ENCODE peak calls at places on chromosomes 1 and 21, in six cellular contexts. One of them, this sample, is unnamed. For H3K4me1, the result is how much of the 10 kb centered on the place peaks cover.

GRCh38 chr1:196609114-196609737 is 986 bp upstream of the KCNT2 start:
- DNase-seq in CD4-positive, alpha-beta memory T cell: no peak
- DNase-seq in stomach: no peak
- DNase-seq in keratinocyte: no peak
- DNase-seq in hepatocyte: no peak
- DNase-seq in pancreas: no peak
- DNase-seq in this sample: no peak

GRCh38 chr1:168483531-168483930 is 60.3 kb downstream of the XCL2 start:
- DNase-seq in CD4-positive, alpha-beta memory T cell: no peak
- DNase-seq in stomach: no peak
- DNase-seq in keratinocyte: no peak
- DNase-seq in hepatocyte: no peak
- DNase-seq in pancreas: no peak
- DNase-seq in this sample: no peak

GRCh38 chr1:158810311-158810710 is 20.8 kb upstream of the MNDA start:
- DNase-seq in CD4-positive, alpha-beta memory T cell: no peak
- DNase-seq in stomach: no peak
- DNase-seq in keratinocyte: no peak
- DNase-seq in hepatocyte: no peak
- DNase-seq in pancreas: no peak
- DNase-seq in this sample: no peak

GRCh38 chr1:218945050-218945449 is 228.6 kb upstream of the LYPLAL1 start:
- DNase-seq in CD4-positive, alpha-beta memory T cell: no peak
- DNase-seq in stomach: no peak
- DNase-seq in keratinocyte: peak
- DNase-seq in hepatocyte: no peak
- DNase-seq in pancreas: no peak
- DNase-seq in this sample: no peak

GRCh38 chr1:59317780-59318179 is 20.9 kb downstream of the FGGY start:
- DNase-seq in CD4-positive, alpha-beta memory T cell: no peak
- DNase-seq in stomach: no peak
- DNase-seq in keratinocyte: no peak
- DNase-seq in hepatocyte: no peak
- DNase-seq in pancreas: no peak
- DNase-seq in this sample: no peak

GRCh38 chr1:98296681-98297080 is 364.8 kb upstream of the SNX7 start:
- DNase-seq in CD4-positive, alpha-beta memory T cell: no peak
- DNase-seq in stomach: no peak
- DNase-seq in keratinocyte: no peak
- DNase-seq in hepatocyte: no peak
- DNase-seq in pancreas: no peak
- DNase-seq in this sample: no peak

GRCh38 chr21:45460611-45461368 is 55.8 kb downstream of the COL18A1 start:
- DNase-seq in CD4-positive, alpha-beta memory T cell: no peak
- DNase-seq in stomach: no peak
- DNase-seq in keratinocyte: no peak
- DNase-seq in hepatocyte: no peak
- DNase-seq in pancreas: no peak
- DNase-seq in this sample: peak

GRCh38 chr21:45959779-45960390 is 21.7 kb upstream of the COL6A1 start:
- DNase-seq in CD4-positive, alpha-beta memory T cell: no peak
- DNase-seq in stomach: no peak
- DNase-seq in keratinocyte: no peak
- DNase-seq in hepatocyte: no peak
- DNase-seq in pancreas: no peak
- DNase-seq in this sample: no peak

GRCh38 chr1:73811798-73812197 is 386.2 kb downstream of the LRRIQ3 start:
- DNase-seq in CD4-positive, alpha-beta memory T cell: no peak
- DNase-seq in stomach: no peak
- DNase-seq in keratinocyte: no peak
- DNase-seq in hepatocyte: no peak
- DNase-seq in pancreas: no peak
- DNase-seq in this sample: no peak

GRCh38 chr1:205229399-205229861 is 1.7 kb downstream of the TMCC2 start:
- DNase-seq in CD4-positive, alpha-beta memory T cell: peak
- DNase-seq in stomach: peak
- DNase-seq in keratinocyte: no peak
- DNase-seq in hepatocyte: peak
- DNase-seq in pancreas: peak
- DNase-seq in this sample: peak

GRCh38 chr1:52238474-52238873 is 96.6 kb downstream of the ZFYVE9 start:
- DNase-seq in CD4-positive, alpha-beta memory T cell: no peak
- DNase-seq in stomach: no peak
- DNase-seq in keratinocyte: peak
- DNase-seq in hepatocyte: no peak
- DNase-seq in pancreas: no peak
- DNase-seq in this sample: no peak

GRCh38 chr1:180277476-180278192 is 47.6 kb downstream of the LHX4 start:
- DNase-seq in CD4-positive, alpha-beta memory T cell: no peak
- DNase-seq in stomach: no peak
- DNase-seq in keratinocyte: no peak
- DNase-seq in hepatocyte: no peak
- DNase-seq in pancreas: no peak
- DNase-seq in this sample: no peak

GRCh38 chr1:23148084-23148483 is 20.6 kb downstream of the LUZP1 start:
- DNase-seq in CD4-positive, alpha-beta memory T cell: peak
- DNase-seq in stomach: no peak
- DNase-seq in keratinocyte: no peak
- DNase-seq in hepatocyte: no peak
- DNase-seq in pancreas: no peak
- DNase-seq in this sample: no peak

GRCh38 chr1:79128726-79129125 is 122.2 kb upstream of the ADGRL4 start:
- DNase-seq in CD4-positive, alpha-beta memory T cell: no peak
- DNase-seq in stomach: no peak
- DNase-seq in keratinocyte: no peak
- DNase-seq in hepatocyte: no peak
- DNase-seq in pancreas: no peak
- DNase-seq in this sample: no peak

GRCh38 chr1:60904079-60904852 is 178.1 kb upstream of the NFIA start:
- DNase-seq in CD4-positive, alpha-beta memory T cell: no peak
- DNase-seq in stomach: no peak
- DNase-seq in keratinocyte: no peak
- DNase-seq in hepatocyte: no peak
- DNase-seq in pancreas: no peak
- DNase-seq in this sample: no peak

GRCh38 chr1:163538682-163539081 is 216.9 kb downstream of the NUF2 start:
- DNase-seq in CD4-positive, alpha-beta memory T cell: no peak
- DNase-seq in stomach: no peak
- DNase-seq in keratinocyte: no peak
- DNase-seq in hepatocyte: peak
- DNase-seq in pancreas: no peak
- DNase-seq in this sample: no peak

GRCh38 chr21:33769057-33769456 is 126.8 kb downstream of the ITSN1 start:
- DNase-seq in CD4-positive, alpha-beta memory T cell: no peak
- DNase-seq in stomach: no peak
- DNase-seq in keratinocyte: no peak
- DNase-seq in hepatocyte: no peak
- DNase-seq in pancreas: no peak
- DNase-seq in this sample: no peak

GRCh38 chr1:71919812-71920509 is 362.4 kb downstream of the NEGR1 start:
- DNase-seq in CD4-positive, alpha-beta memory T cell: no peak
- DNase-seq in stomach: no peak
- DNase-seq in keratinocyte: no peak
- DNase-seq in hepatocyte: no peak
- DNase-seq in pancreas: no peak
- DNase-seq in this sample: no peak

GRCh38 chr1:59601032-59601431 is 213.7 kb upstream of the HOOK1 start:
- DNase-seq in CD4-positive, alpha-beta memory T cell: no peak
- DNase-seq in stomach: no peak
- DNase-seq in keratinocyte: no peak
- DNase-seq in hepatocyte: no peak
- DNase-seq in pancreas: no peak
- DNase-seq in this sample: peak

GRCh38 chr21:39845581-39846130 is 21.6 kb upstream of the PCP4 start:
- DNase-seq in CD4-positive, alpha-beta memory T cell: no peak
- DNase-seq in stomach: no peak
- DNase-seq in keratinocyte: no peak
- DNase-seq in hepatocyte: peak
- DNase-seq in pancreas: no peak
- DNase-seq in this sample: no peak

GRCh38 chr1:60427194-60427593 is 353.6 kb upstream of the C1orf87 start:
- DNase-seq in CD4-positive, alpha-beta memory T cell: no peak
- DNase-seq in stomach: no peak
- DNase-seq in keratinocyte: no peak
- DNase-seq in hepatocyte: no peak
- DNase-seq in pancreas: no peak
- DNase-seq in this sample: no peak

GRCh38 chr21:34670962-34671348 is 2.2 kb downstream of the CLIC6 start:
- DNase-seq in CD4-positive, alpha-beta memory T cell: no peak
- DNase-seq in stomach: no peak
- DNase-seq in keratinocyte: no peak
- DNase-seq in hepatocyte: no peak
- DNase-seq in pancreas: no peak
- DNase-seq in this sample: no peak

GRCh38 chr1:216604771-216605170 is 118.5 kb downstream of the ESRRG start:
- DNase-seq in CD4-positive, alpha-beta memory T cell: no peak
- DNase-seq in stomach: no peak
- DNase-seq in keratinocyte: no peak
- DNase-seq in hepatocyte: no peak
- DNase-seq in pancreas: no peak
- DNase-seq in this sample: no peak

GRCh38 chr1:184664042-184664659 is 90.5 kb downstream of the EDEM3 start:
- DNase-seq in CD4-positive, alpha-beta memory T cell: peak
- DNase-seq in stomach: peak
- DNase-seq in keratinocyte: no peak
- DNase-seq in hepatocyte: peak
- DNase-seq in pancreas: peak
- DNase-seq in this sample: peak

GRCh38 chr1:49728377-49728776 is 295.4 kb downstream of the AGBL4 start:
- DNase-seq in CD4-positive, alpha-beta memory T cell: no peak
- DNase-seq in stomach: no peak
- DNase-seq in keratinocyte: no peak
- DNase-seq in hepatocyte: no peak
- DNase-seq in pancreas: no peak
- DNase-seq in this sample: no peak

DNA sequence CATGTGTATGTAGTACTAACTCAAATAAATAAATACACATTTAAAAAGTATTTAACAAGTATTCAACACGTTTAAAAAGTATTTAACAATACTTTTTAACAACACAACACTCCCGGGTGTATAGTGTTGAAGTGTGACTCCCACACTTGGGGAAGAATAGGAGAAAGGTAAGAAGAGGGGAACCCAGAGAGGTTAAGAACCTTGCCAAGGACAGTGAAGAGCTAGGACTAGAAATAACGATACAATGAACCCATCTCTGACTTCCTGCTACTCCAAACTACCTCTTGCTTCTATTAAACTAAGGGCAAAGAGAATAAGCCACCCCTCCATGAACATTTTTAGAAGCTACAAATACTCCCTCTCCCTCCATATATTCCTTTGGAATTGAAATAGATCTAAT is 1.7 kb upstream of the GFI1 start:
- DNase-seq in CD4-positive, alpha-beta memory T cell: no peak
- DNase-seq in stomach: no peak
- DNase-seq in keratinocyte: no peak
- DNase-seq in hepatocyte: no peak
- DNase-seq in pancreas: no peak
- DNase-seq in this sample: no peak
- H3K4me3 ChIP-seq in CD4-positive, alpha-beta memory T cell: no peak
- H3K4me3 ChIP-seq in stomach: no peak
- H3K4me3 ChIP-seq in keratinocyte: no peak
- H3K4me3 ChIP-seq in hepatocyte: no peak
- H3K4me3 ChIP-seq in pancreas: no peak
- H3K4me3 ChIP-seq in this sample: no peak

DNA sequence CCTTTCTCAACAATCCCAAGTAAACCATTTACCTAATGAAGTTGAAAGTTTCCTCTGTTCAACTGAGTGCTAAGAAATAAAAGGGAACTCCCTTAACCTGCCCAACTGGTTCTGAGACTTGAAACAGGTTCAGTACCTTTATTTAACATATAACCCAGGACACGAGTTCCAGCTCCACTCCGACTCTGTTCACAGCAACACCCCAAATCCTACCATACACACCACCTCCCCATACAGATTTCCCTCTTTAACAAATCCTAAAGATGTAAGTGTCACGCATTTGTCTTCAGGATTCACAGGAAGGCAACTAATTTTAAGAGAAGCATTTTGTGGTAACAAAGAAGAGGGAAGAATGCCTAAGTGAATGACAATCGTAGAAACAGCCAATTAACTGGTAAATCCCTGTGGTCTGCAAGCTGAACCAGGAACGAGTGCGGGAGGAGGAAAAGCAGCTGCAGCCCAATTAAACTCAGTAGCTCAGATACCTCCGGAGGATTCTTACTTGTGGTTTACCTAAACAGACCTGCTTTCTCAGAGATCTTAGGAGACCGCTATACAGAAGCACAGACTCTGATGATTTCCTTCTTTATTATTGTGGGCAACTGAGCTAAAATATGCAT is 134.5 kb upstream of the MAGI3 start:
- DNase-seq in CD4-positive, alpha-beta memory T cell: no peak
- DNase-seq in stomach: peak
- DNase-seq in keratinocyte: no peak
- DNase-seq in hepatocyte: peak
- DNase-seq in pancreas: no peak
- DNase-seq in this sample: no peak
- H3K4me1 ChIP-seq in CD4-positive, alpha-beta memory T cell: under half
- H3K4me1 ChIP-seq in stomach: under half
- H3K4me1 ChIP-seq in keratinocyte: under half
- H3K4me1 ChIP-seq in hepatocyte: under half
- H3K4me1 ChIP-seq in pancreas: under half
- H3K4me1 ChIP-seq in this sample: under half

DNA sequence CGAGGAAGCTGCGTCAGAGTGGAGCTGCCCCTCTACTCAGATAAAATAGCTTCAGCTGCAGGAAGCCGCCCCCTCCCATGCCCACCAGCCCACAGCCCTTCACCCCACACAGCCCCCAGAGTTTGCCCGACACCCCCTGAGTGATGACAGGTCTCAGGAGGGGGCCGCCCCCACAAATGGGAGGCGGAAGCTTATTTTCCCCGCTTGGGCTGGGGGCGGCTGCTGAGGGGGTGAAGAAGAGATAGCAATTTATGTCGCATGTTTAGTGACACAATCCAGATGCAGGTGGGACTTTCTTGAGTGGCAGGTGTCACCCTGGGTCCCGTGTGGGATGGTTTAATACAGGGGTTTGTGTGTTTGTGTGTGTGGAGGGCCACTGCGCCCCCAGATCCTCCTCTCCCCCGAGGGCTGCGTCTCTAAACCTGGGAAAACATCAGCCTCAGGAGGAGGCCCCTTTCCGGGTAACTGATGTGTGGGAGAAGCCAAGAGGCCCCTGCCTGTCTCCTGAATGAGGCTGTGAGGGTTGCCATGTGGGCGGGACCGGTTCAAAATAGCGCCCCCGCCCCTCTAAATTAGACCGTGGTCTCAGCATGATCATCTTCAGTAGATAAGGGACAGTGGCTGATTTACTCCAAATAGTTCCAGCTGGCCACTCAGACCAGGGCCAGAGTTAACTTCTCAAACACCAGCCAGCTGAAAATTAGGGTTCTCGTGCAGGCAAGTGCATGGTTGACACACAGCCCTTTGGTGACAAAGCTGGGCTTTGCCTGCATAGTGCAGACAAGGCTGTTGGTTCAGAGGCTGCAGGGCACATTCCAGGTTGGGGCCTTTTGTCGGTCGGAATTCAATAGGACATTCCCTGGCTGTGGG is 55.6 kb downstream of the STUM start:
- DNase-seq in CD4-positive, alpha-beta memory T cell: no peak
- DNase-seq in stomach: no peak
- DNase-seq in keratinocyte: no peak
- DNase-seq in hepatocyte: no peak
- DNase-seq in pancreas: no peak
- DNase-seq in this sample: no peak
- H3K4me3 ChIP-seq in CD4-positive, alpha-beta memory T cell: no peak
- H3K4me3 ChIP-seq in stomach: no peak
- H3K4me3 ChIP-seq in keratinocyte: no peak
- H3K4me3 ChIP-seq in hepatocyte: no peak
- H3K4me3 ChIP-seq in pancreas: no peak
- H3K4me3 ChIP-seq in this sample: no peak

GRCh38 chr1:26923711-26924110 is 2.2 kb downstream of the NUDC start:
- DNase-seq in CD4-positive, alpha-beta memory T cell: no peak
- DNase-seq in stomach: no peak
- DNase-seq in keratinocyte: no peak
- DNase-seq in hepatocyte: no peak
- DNase-seq in pancreas: no peak
- DNase-seq in this sample: no peak
- H3K4me1 ChIP-seq in CD4-positive, alpha-beta memory T cell: under half
- H3K4me1 ChIP-seq in stomach: half or more
- H3K4me1 ChIP-seq in keratinocyte: under half
- H3K4me1 ChIP-seq in hepatocyte: under half
- H3K4me1 ChIP-seq in pancreas: under half
- H3K4me1 ChIP-seq in this sample: under half

This sample was measured in SJSA1.